ENCODE peak calls at places on chromosome 12, in nine cellular contexts. Z is tibial nerve, R is K562, Q is upper lobe of right lung, S is spleen, V is astrocyte, X is left lung, A is uterus, D is OCI-LY7. T is an unnamed sample.

GRCh38 chr12:38775457-38775856 is 129.9 kb downstream of the CPNE8 start:
- DNase-seq in S (no peak), X (no peak), Q (no peak), A (no peak), R (no peak), D (no peak), Z (no peak), V (no peak), T (no peak)

GRCh38 chr12:85855305-85855704 is 18.8 kb upstream of the NTS start:
- DNase-seq in A (no peak), D (no peak), V (no peak), Q (no peak), Z (no peak), R (no peak), S (no peak), X (peak; percentile 40), T (no peak)

GRCh38 chr12:47755655-47756562 is 2.8 kb downstream of the RAPGEF3 start:
- DNase-seq in Q (no peak), Z (no peak), X (no peak), S (peak; percentile 67), V (no peak), R (no peak), D (no peak), A (no peak), T (no peak)

GRCh38 chr12:78966926-78967325 is 102.4 kb downstream of the SYT1 start:
- DNase-seq in X (no peak), S (no peak), R (no peak), Q (no peak), D (no peak), A (no peak), V (no peak), Z (no peak), T (no peak)

GRCh38 chr12:13313886-13314285 is 117.4 kb downstream of the EMP1 start:
- DNase-seq in R (no peak), Z (no peak), A (no peak), S (no peak), X (no peak), Q (no peak), V (no peak), D (no peak), T (no peak)

GRCh38 chr12:106004289-106004688 is 134.5 kb downstream of the NUAK1 start:
- DNase-seq in X (no peak), Z (no peak), R (no peak), Q (no peak), D (no peak), V (no peak), A (no peak), S (no peak), T (no peak)

GRCh38 chr12:50258167-50258551 is 25.2 kb downstream of the LIMA1 start:
- DNase-seq in Q (no peak), Z (peak; percentile 57), R (no peak), V (no peak), A (no peak), S (no peak), X (no peak), D (no peak), T (no peak)

GRCh38 chr12:64625243-64626077 is 15.2 kb downstream of the RASSF3 start:
- DNase-seq in A (peak; percentile 86), R (peak; percentile 26), Z (no peak), S (no peak), D (peak; percentile 54), X (no peak), Q (peak; percentile 69), V (peak; percentile 89), T (peak; percentile 91)

GRCh38 chr12:64737539-64737938 is 21.7 kb downstream of the GNS start:
- DNase-seq in S (no peak), X (no peak), V (no peak), R (no peak), D (peak; percentile 75), Z (no peak), A (no peak), Q (no peak), T (no peak)

GRCh38 chr12:24821691-24822090 is 127.2 kb downstream of the BCAT1 start:
- DNase-seq in R (no peak), A (no peak), V (peak; percentile 84), Z (no peak), S (no peak), Q (no peak), X (no peak), D (no peak), T (no peak)

GRCh38 chr12:47686645-47687240 is 19.1 kb downstream of the RPAP3 start:
- DNase-seq in R (peak; percentile 35), D (peak; percentile 44), S (no peak), A (no peak), Z (no peak), V (peak; percentile 21), X (no peak), Q (no peak), T (peak; percentile 57)

GRCh38 chr12:65194949-65195348 is 25.6 kb downstream of the LEMD3 start:
- DNase-seq in S (no peak), D (no peak), V (no peak), Z (no peak), Q (no peak), A (no peak), R (no peak), X (no peak), T (no peak)

GRCh38 chr12:12731785-12732184 is 14.6 kb downstream of the CDKN1B start:
- DNase-seq in R (no peak), S (no peak), Q (no peak), X (no peak), V (no peak), D (no peak), Z (no peak), A (no peak), T (no peak)

DNA sequence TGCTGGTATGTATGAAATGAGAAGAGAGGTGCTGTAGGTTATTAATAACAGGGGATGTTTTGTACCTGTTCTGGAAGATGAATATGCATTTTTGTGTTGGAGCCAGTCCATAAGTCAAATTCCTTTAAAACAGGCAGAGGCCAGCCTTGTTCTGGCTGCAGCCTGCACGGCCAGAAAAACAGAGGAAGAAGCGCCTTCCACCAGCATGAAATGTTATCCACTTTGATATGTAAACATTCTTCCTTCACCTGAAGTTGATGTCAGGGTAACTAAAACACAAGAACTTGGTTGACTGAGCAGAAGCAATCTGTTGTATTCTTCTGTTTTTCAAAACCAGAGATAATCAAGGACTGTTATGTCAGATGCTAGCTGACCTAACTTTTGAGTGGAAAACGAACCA is 237.9 kb upstream of the PLEKHG7 start:
- DNase-seq in Z (no peak), V (no peak), Q (no peak), X (no peak), R (no peak), D (peak; percentile 52), A (no peak), S (no peak), T (no peak)
- H3K4me3 ChIP-seq in Z (no peak overlapping the region), V (no peak overlapping the region), Q (no peak overlapping the region), X (no peak overlapping the region), R (no peak overlapping the region), D (peak overlapping the region; percentile 70), A (no peak overlapping the region), S (no peak overlapping the region), T (no peak overlapping the region)

GRCh38 chr12:117352883-117353282 is 8.5 kb downstream of the NOS1 start:
- DNase-seq in S (no peak), A (no peak), D (no peak), Q (no peak), Z (no peak), X (no peak), V (no peak), R (no peak), T (no peak)
- TF ChIP-seq CTCF in S (no peak), A (no peak), D (no peak), Q (no peak), Z (no peak), X (no peak), V (no peak), R (no peak), T (no peak)

GRCh38 chr12:116068853-116069252 is 208.6 kb downstream of the MED13L start:
- DNase-seq in X (no peak), Z (no peak), Q (no peak), R (no peak), D (no peak), S (no peak), V (no peak), A (no peak), T (no peak)

GRCh38 chr12:116069943-116070342 is 207.6 kb downstream of the MED13L start:
- DNase-seq in A (no peak), Z (no peak), D (no peak), R (no peak), V (no peak), X (no peak), S (no peak), Q (no peak), T (no peak)

GRCh38 chr12:116067892-116068291 is 209.6 kb downstream of the MED13L start:
- DNase-seq in D (no peak), V (no peak), R (no peak), A (no peak), X (no peak), Z (no peak), S (no peak), Q (no peak), T (no peak)

GRCh38 chr12:116066381-116067230 is 210.9 kb downstream of the MED13L start:
- DNase-seq in S (peak; percentile 80), V (no peak), X (no peak), A (no peak), Z (no peak), D (peak; percentile 62), Q (no peak), R (peak; percentile 49), T (peak; percentile 61)

DNA sequence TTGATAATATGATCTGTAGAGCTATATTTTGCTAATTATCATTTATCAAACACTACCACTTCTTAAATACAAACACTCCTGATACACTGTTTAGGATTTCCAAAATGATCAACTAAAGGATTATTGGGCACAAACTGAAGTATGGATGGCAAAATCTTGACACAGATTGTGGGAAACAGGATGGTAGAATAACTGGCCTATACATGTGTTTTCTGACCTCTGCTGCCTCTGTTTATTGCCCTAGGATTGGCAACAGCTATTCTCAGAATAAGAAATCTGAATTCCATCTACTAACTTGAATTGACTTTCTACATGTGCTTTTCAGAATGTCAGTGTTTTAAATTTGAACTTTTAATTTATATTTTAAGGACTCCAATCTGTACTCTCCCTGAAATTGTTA is 209.1 kb downstream of the MED13L start:
- DNase-seq in A (no peak), V (no peak), S (no peak), Z (no peak), R (no peak), Q (no peak), X (no peak), D (no peak), T (no peak)
- H3K4me1 ChIP-seq in A (peaks cover 10% of the 10 kb centered on the region), V (no peaks in the 10 kb centered on the region), S (peaks cover 48% of the 10 kb centered on the region), Z (peaks cover 20% of the 10 kb centered on the region), R (no peaks in the 10 kb centered on the region), Q (peaks cover 27% of the 10 kb centered on the region), X (peaks cover 44% of the 10 kb centered on the region), D (no peaks in the 10 kb centered on the region), T (peaks cover 47% of the 10 kb centered on the region)

DNA sequence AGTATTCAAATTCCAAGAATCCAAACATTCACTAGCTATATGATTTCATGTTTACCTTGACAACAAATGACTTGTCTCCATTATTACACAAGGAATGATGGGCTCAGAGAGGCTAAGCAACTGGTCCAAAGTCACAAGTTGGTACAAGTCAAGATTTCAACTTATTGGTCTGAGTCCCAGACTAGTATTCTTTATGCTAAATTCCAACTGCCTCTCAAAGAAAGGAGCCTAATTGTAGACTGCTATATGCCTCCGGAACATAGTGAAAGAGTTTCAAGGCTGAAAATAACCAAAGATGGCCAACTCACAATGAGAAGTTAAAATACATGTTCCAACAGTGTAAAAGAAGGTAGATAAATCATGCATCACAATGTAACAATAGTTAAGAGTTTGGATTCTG is 7.5 kb downstream of the BTG1 start:
- DNase-seq in S (no peak), A (no peak), X (no peak), V (no peak), Q (no peak), D (no peak), R (no peak), Z (no peak), T (no peak)
- H3K4me3 ChIP-seq in S (peak overlapping the region; percentile 87), A (peak overlapping the region; percentile 84), X (no peak overlapping the region), V (peak overlapping the region; percentile 6), Q (peak overlapping the region; percentile 73), D (peak overlapping the region; percentile 86), R (no peak overlapping the region), Z (peak overlapping the region; percentile 20), T (peak overlapping the region; percentile 99)